ENCODE peak calls at places on chromosomes 16 and 17, in ten cellular contexts. J, A, H, Y, C, L, X, V, D and M are unnamed samples.

GRCh38 chr17:32882734-32883133 is 5.8 kb upstream of the MYO1D start:
- DNase-seq in J (no peak), A (no peak), H (peak), Y (no peak), C (no peak), L (no peak), X (no peak), V (no peak), D (no peak), M (peak)

GRCh38 chr16:15707332-15707731 is 57.3 kb downstream of the NDE1 start:
- DNase-seq in J (no peak), A (no peak), H (no peak), Y (no peak), C (no peak), L (no peak), X (no peak), V (no peak), D (no peak), M (no peak)

GRCh38 chr16:75203667-75204409 is 3.1 kb downstream of the CTRB2 start:
- DNase-seq in J (no peak), A (no peak), H (no peak), Y (no peak), C (no peak), L (no peak), X (no peak), V (no peak), D (no peak), M (no peak)

GRCh38 chr16:59470556-59470955 is 736.4 kb upstream of the GOT2 start:
- DNase-seq in J (no peak), A (no peak), H (no peak), Y (no peak), C (no peak), L (no peak), X (no peak), V (no peak), D (no peak), M (no peak)

GRCh38 chr16:66649636-66650205 is 45.2 kb downstream of the CMTM3 start:
- DNase-seq in J (no peak), A (no peak), H (no peak), Y (peak), C (no peak), L (no peak), X (no peak), V (no peak), D (no peak), M (no peak)

GRCh38 chr17:57293077-57293476 is 36.8 kb downstream of the MSI2 start:
- DNase-seq in J (no peak), A (no peak), H (peak), Y (no peak), C (no peak), L (no peak), X (no peak), V (peak), D (no peak), M (peak)

GRCh38 chr16:66382966-66383299 is 16.4 kb downstream of the CDH5 start:
- DNase-seq in J (peak), A (no peak), H (peak), Y (no peak), C (peak), L (peak), X (no peak), V (peak), D (no peak), M (peak)

GRCh38 chr17:57332501-57332900 is 76.2 kb downstream of the MSI2 start:
- DNase-seq in J (no peak), A (no peak), H (no peak), Y (no peak), C (no peak), L (no peak), X (no peak), V (no peak), D (no peak), M (no peak)

GRCh38 chr16:29126057-29126494 is 141.2 kb downstream of the LAT start:
- DNase-seq in J (no peak), A (no peak), H (no peak), Y (no peak), C (no peak), L (no peak), X (no peak), V (no peak), D (no peak), M (no peak)

GRCh38 chr16:66895999-66896398 is 15.7 kb downstream of the PDP2 start:
- DNase-seq in J (no peak), A (no peak), H (peak), Y (no peak), C (no peak), L (no peak), X (no peak), V (no peak), D (no peak), M (no peak)

GRCh38 chr16:11361043-11361442 is 15.8 kb downstream of the RMI2 start:
- DNase-seq in J (no peak), A (no peak), H (no peak), Y (no peak), C (no peak), L (no peak), X (no peak), V (no peak), D (no peak), M (no peak)

GRCh38 chr17:49691086-49691676 is 13.3 kb upstream of the SPOP start:
- DNase-seq in J (no peak), A (no peak), H (no peak), Y (peak), C (no peak), L (peak), X (no peak), V (peak), D (no peak), M (no peak)

GRCh38 chr17:31072186-31072585 is 22.6 kb upstream of the NF1 start:
- DNase-seq in J (no peak), A (no peak), H (peak), Y (no peak), C (peak), L (peak), X (no peak), V (peak), D (no peak), M (peak)

GRCh38 chr17:3667366-3668278 is 756 bp downstream of the TAX1BP3 start:
- DNase-seq in J (peak), A (no peak), H (peak), Y (peak), C (peak), L (peak), X (peak), V (peak), D (no peak), M (peak)
- TF ChIP-seq CTCF in J (no peak), A (no peak), H (no peak), Y (no peak), C (peak), L (no peak), X (peak), V (no peak), D (no peak), M (no peak)

DNA sequence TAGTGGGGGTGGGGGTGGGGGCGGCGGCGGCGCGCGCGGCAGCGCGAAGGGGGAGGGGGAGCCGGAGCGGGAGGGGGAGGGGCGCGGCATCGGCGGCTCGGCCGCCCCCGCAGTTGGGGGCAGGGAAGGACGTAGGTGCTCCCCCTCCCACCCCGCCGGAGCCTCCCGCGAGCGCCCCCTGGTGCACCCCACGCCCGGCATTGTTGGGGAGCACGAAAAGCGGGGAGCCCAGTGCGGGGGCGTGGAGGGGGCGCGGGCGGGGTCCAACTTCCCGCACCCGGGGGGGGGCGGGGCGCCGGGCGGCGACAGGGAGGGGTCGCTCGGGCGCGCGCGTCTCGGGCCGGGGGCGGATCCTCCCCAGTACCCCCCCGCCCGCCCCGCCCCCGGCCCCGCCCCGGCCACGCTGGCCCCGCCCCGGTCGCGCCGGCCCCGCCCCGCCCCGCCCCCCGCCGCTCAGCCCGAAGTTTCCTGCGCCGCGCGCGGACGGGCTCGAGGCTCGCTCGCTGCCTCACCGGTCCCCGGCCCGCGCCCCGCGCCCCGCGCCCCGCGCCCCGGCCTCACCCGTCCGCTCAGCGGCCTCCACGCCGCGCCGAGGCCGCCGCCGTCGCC is at the start of gene CACNA1H:
- DNase-seq in J (no peak), A (peak), H (no peak), Y (no peak), C (no peak), L (no peak), X (no peak), V (no peak), D (peak), M (no peak)
- TF ChIP-seq CTCF in J (peak), A (peak), H (no peak), Y (peak), C (no peak), L (no peak), X (peak), V (no peak), D (no peak), M (no peak)

DNA sequence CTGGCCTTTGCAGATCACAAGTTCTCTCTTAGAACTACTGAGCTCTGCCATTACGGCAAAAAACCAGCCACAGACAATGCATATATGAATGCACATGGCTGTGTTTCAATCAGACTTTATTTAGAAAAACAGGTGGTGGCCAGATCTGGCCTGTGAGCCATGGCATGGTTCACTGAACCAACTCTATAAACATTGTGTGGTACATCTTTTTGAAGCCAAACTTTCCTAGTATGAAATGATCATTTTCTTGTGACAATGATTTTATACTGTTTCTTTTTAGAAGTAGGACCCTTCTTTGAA is 65.9 kb upstream of the AMZ2 start:
- DNase-seq in J (no peak), A (no peak), H (no peak), Y (no peak), C (no peak), L (no peak), X (no peak), V (no peak), D (peak), M (no peak)
- TF ChIP-seq CTCF in J (no peak), A (no peak), H (no peak), Y (no peak), C (no peak), L (no peak), X (no peak), V (no peak), D (no peak), M (no peak)

GRCh38 chr16:533391-534088 is 6.0 kb downstream of the CAPN15 start:
- DNase-seq in J (no peak), A (no peak), H (no peak), Y (peak), C (no peak), L (no peak), X (no peak), V (no peak), D (no peak), M (no peak)
- TF ChIP-seq CTCF in J (no peak), A (no peak), H (no peak), Y (no peak), C (no peak), L (no peak), X (no peak), V (no peak), D (no peak), M (no peak)

GRCh38 chr16:85631802-85632393 is 18.8 kb downstream of the GSE1 start:
- DNase-seq in J (no peak), A (no peak), H (no peak), Y (no peak), C (no peak), L (no peak), X (no peak), V (no peak), D (no peak), M (no peak)
- TF ChIP-seq CTCF in J (no peak), A (no peak), H (peak), Y (no peak), C (no peak), L (peak), X (no peak), V (no peak), D (no peak), M (no peak)

GRCh38 chr16:57422026-57422944 is 17.7 kb downstream of the CCL17 start:
- DNase-seq in J (peak), A (no peak), H (peak), Y (peak), C (peak), L (peak), X (no peak), V (peak), D (no peak), M (peak)
- TF ChIP-seq CTCF in J (peak), A (no peak), H (peak), Y (peak), C (peak), L (peak), X (peak), V (peak), D (peak), M (peak)

GRCh38 chr17:42519546-42520444 is 16.2 kb upstream of the NAGLU start:
- DNase-seq in J (peak), A (no peak), H (peak), Y (peak), C (peak), L (peak), X (peak), V (peak), D (no peak), M (peak)
- TF ChIP-seq CTCF in J (no peak), A (no peak), H (no peak), Y (no peak), C (no peak), L (no peak), X (no peak), V (no peak), D (no peak), M (no peak)

GRCh38 chr17:64534187-64534586 is 27.4 kb downstream of the CEP95 start:
- DNase-seq in J (no peak), A (no peak), H (no peak), Y (no peak), C (peak), L (no peak), X (no peak), V (no peak), D (no peak), M (peak)
- TF ChIP-seq CTCF in J (peak), A (no peak), H (peak), Y (no peak), C (peak), L (peak), X (no peak), V (peak), D (no peak), M (no peak)